ENCODE peak calls at places on chromosomes 16 and 17, in seven cellular contexts. J, M, C, P, E, T and A are unnamed samples.

GRCh38 chr16:12132290-12132689 is 155.8 kb downstream of the SNX29 start:
- DNase-seq in C (no peak), M (no peak), E (peak), P (no peak), J (peak), T (no peak), A (peak)

GRCh38 chr16:67571464-67571863 is 9.1 kb downstream of the CTCF start:
- DNase-seq in C (no peak), J (no peak), P (peak), M (no peak), T (no peak), E (no peak), A (no peak)

GRCh38 chr17:49488612-49489011 is 6.5 kb upstream of the NGFR start:
- DNase-seq in T (no peak), C (no peak), M (no peak), J (no peak), E (no peak), P (no peak), A (no peak)

GRCh38 chr17:39485555-39485954 is 24.3 kb downstream of the CDK12 start:
- DNase-seq in J (peak), P (peak), C (no peak), E (peak), T (no peak), M (no peak), A (peak)

GRCh38 chr16:8720080-8720966 is 45.9 kb downstream of the ABAT start:
- DNase-seq in T (peak), P (no peak), E (no peak), J (no peak), C (peak), M (no peak), A (no peak)

GRCh38 chr16:15976929-15977637 is 27.7 kb downstream of the ABCC1 start:
- DNase-seq in T (no peak), J (peak), C (no peak), E (no peak), M (no peak), P (peak), A (peak)

GRCh38 chr17:27475981-27476895 is 20.0 kb downstream of the KSR1 start:
- DNase-seq in J (no peak), E (no peak), M (peak), C (no peak), P (no peak), T (peak), A (no peak)

GRCh38 chr16:56108724-56109123 is 82.6 kb upstream of the GNAO1 start:
- DNase-seq in P (no peak), J (no peak), M (no peak), T (no peak), C (no peak), E (no peak), A (no peak)

GRCh38 chr17:9729034-9729650 is 62.2 kb downstream of the DHRS7C start:
- DNase-seq in C (no peak), J (peak), M (no peak), T (no peak), P (peak), E (peak), A (peak)

GRCh38 chr16:65833171-65833871 is 533.2 kb upstream of the CDH5 start:
- DNase-seq in C (no peak), M (no peak), T (no peak), E (peak), P (peak), J (peak), A (peak)

GRCh38 chr16:11100239-11100750 is 155.7 kb downstream of the SOCS1 start:
- DNase-seq in T (no peak), P (peak), E (peak), J (peak), C (no peak), M (no peak), A (no peak)
- TF ChIP-seq CTCF in T (no peak), P (peak), E (peak), J (peak), C (no peak), M (no peak), A (no peak)

DNA sequence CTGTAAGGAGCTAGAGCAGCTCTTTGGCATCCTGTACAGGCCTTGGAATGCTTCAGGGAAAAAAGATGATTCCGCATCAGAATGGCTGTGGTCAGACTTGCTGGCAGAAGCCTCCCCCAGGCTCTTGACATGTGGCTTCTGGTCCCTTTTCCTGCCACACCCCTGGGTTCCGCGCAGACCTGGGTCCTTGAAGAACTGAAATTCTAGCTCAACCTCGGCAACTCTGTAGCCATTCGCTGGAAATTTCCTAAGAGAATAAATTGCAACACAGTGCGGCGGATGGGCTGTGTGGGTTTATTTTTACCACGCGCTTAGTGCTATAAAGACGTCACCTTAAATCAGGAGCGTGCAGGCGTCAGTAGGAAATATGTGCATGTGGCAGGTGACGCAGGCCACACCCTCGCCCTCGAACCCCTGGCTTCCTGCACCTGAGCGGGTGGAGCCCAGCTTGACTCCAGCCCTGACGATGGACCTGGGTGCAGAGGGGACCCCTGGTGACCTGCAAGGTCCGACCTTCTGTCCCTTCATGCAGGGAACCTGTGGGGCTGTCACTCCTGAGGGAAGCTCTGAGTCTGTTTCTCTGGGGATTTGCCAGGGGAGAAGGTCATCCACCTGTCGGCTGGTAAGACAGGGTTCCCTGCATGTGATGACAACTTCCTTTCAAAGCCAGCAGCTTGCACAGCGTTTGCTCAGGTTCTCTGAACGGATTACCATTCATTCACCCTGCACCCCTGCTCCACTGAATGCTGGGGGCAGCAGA is 46.3 kb downstream of the METRNL start:
- DNase-seq in E (no peak), T (no peak), C (no peak), P (no peak), J (no peak), M (peak), A (no peak)
- H3K4me3 ChIP-seq in E (no peak), T (no peak), C (no peak), P (no peak), J (no peak), M (no peak), A (no peak)

GRCh38 chr16:20741555-20742285 is at the start of gene THUMPD1:
- DNase-seq in P (peak), T (peak), E (peak), C (peak), J (peak), M (peak), A (peak)
- TF ChIP-seq CTCF in P (peak), T (no peak), E (no peak), C (no peak), J (peak), M (peak), A (peak)

DNA sequence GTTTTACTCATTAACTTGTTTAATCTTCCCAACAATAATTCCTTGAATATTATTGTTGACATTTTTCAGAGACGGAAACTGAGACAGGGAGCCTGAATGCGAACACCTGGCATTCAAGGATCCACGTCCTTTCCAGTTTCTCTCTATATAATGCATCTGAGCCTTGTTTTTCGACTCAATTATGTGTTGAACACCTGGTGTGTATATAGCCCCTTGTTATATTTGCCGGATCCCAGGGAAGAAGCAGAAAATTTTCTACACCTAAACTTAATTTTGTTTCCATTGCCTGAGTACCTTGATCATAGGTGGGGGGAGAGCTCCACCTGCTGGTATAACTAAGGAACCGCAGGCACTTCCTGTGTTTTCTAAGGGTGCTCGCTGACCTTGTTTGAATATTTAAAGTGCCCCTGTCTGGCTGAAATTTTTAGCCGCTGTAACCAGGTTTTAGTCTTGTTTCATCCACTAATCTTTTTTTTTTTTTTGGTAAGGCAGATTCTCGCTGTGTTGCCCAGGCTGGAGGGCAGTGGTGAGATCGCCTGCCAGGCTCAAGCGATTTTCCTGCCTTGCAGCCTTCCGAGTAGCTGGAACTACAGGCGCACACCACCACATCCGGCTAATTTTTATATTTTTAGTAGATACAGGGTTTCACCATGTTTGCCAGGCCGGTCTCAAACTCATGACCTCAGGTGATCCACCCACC is 6.6 kb upstream of the NUBP1 start:
- DNase-seq in C (peak), M (no peak), T (peak), E (peak), J (no peak), P (peak), A (peak)
- H3K4me3 ChIP-seq in C (no peak), M (peak), T (peak), E (no peak), J (no peak), P (no peak), A (no peak)

GRCh38 chr17:29090746-29091395 is 47.9 kb downstream of the PIPOX start:
- DNase-seq in E (no peak), C (no peak), J (no peak), M (no peak), T (peak), P (no peak), A (no peak)
- TF ChIP-seq CTCF in E (no peak), C (no peak), J (no peak), M (no peak), T (peak), P (no peak), A (no peak)

DNA sequence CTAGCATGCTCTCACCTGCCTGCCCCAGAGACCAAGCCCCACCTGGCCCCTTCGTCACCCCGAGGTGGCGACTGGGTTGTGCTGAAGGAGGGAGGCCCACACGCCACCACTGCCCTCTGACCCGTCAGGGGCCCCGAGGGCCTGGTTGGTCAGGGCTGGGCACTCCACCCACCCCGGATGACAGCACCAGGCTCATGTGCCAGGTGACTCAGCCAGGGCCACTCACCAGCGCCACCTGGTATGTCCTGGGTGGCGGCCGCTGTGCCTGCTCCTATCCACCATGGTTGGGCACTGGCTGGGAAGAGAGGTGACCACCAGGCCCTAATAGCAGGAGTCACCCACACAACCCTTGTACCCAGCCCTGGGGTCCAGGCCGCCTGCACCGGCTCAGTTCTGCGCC is 68.9 kb downstream of the JPH3 start:
- DNase-seq in J (no peak), E (no peak), P (no peak), C (no peak), M (no peak), T (no peak), A (no peak)
- H3K4me3 ChIP-seq in J (no peak), E (no peak), P (no peak), C (no peak), M (no peak), T (no peak), A (no peak)

GRCh38 chr17:77424585-77425344 is 284.0 kb downstream of the SEC14L1 start:
- DNase-seq in J (no peak), E (peak), P (peak), C (peak), M (peak), T (no peak), A (no peak)
- TF ChIP-seq CTCF in J (no peak), E (no peak), P (no peak), C (no peak), M (no peak), T (no peak), A (no peak)